ENCODE peak calls at places on chromosomes 13 and 19, in seven cellular contexts. One of them, this sample, is unnamed.

GRCh38 chr13:41137241-41137640 is 4.6 kb upstream of the KBTBD6 start:
- DNase-seq in PC-3: peak
- DNase-seq in MM.1S: no peak
- DNase-seq in OCI-LY7: no peak
- DNase-seq in HCT116: no peak
- DNase-seq in GM23248: no peak
- DNase-seq in neural progenitor cell: no peak
- DNase-seq in this sample: no peak

GRCh38 chr13:63005625-63006024 is 1590.0 kb upstream of the PCDH20 start:
- DNase-seq in PC-3: no peak
- DNase-seq in MM.1S: no peak
- DNase-seq in OCI-LY7: no peak
- DNase-seq in HCT116: no peak
- DNase-seq in GM23248: no peak
- DNase-seq in neural progenitor cell: no peak
- DNase-seq in this sample: no peak

GRCh38 chr13:83881917-83882625 is at the start of gene SLITRK1:
- DNase-seq in PC-3: no peak
- DNase-seq in MM.1S: no peak
- DNase-seq in OCI-LY7: no peak
- DNase-seq in HCT116: no peak
- DNase-seq in GM23248: peak
- DNase-seq in neural progenitor cell: peak
- DNase-seq in this sample: peak

GRCh38 chr13:99303863-99304521 is 3.2 kb downstream of the GPR183 start:
- DNase-seq in PC-3: no peak
- DNase-seq in MM.1S: no peak
- DNase-seq in OCI-LY7: no peak
- DNase-seq in HCT116: no peak
- DNase-seq in GM23248: no peak
- DNase-seq in neural progenitor cell: no peak
- DNase-seq in this sample: no peak

GRCh38 chr19:18419699-18420460 is 682 bp downstream of the SSBP4 start:
- DNase-seq in PC-3: peak
- DNase-seq in MM.1S: no peak
- DNase-seq in OCI-LY7: peak
- DNase-seq in HCT116: no peak
- DNase-seq in GM23248: peak
- DNase-seq in neural progenitor cell: peak
- DNase-seq in this sample: peak

GRCh38 chr19:18218159-18218558 is 8.1 kb downstream of the PDE4C start:
- DNase-seq in PC-3: no peak
- DNase-seq in MM.1S: no peak
- DNase-seq in OCI-LY7: no peak
- DNase-seq in HCT116: no peak
- DNase-seq in GM23248: no peak
- DNase-seq in neural progenitor cell: no peak
- DNase-seq in this sample: no peak

GRCh38 chr19:10006335-10006708 is 4.0 kb downstream of the COL5A3 start:
- DNase-seq in PC-3: no peak
- DNase-seq in MM.1S: no peak
- DNase-seq in OCI-LY7: no peak
- DNase-seq in HCT116: no peak
- DNase-seq in GM23248: peak
- DNase-seq in neural progenitor cell: no peak
- DNase-seq in this sample: no peak

GRCh38 chr13:71808708-71809107 is 58.3 kb downstream of the DACH1 start:
- DNase-seq in PC-3: no peak
- DNase-seq in MM.1S: no peak
- DNase-seq in OCI-LY7: no peak
- DNase-seq in HCT116: no peak
- DNase-seq in GM23248: no peak
- DNase-seq in neural progenitor cell: no peak
- DNase-seq in this sample: no peak

GRCh38 chr13:30037306-30037705 is 186.9 kb upstream of the UBL3 start:
- DNase-seq in PC-3: no peak
- DNase-seq in MM.1S: no peak
- DNase-seq in OCI-LY7: no peak
- DNase-seq in HCT116: no peak
- DNase-seq in GM23248: no peak
- DNase-seq in neural progenitor cell: peak
- DNase-seq in this sample: peak

GRCh38 chr13:26557393-26558073 is at the start of gene WASF3:
- DNase-seq in PC-3: peak
- DNase-seq in MM.1S: peak
- DNase-seq in OCI-LY7: peak
- DNase-seq in HCT116: peak
- DNase-seq in GM23248: peak
- DNase-seq in neural progenitor cell: peak
- DNase-seq in this sample: peak

GRCh38 chr13:77029436-77029835 is 2.5 kb upstream of the FBXL3 start:
- DNase-seq in PC-3: peak
- DNase-seq in MM.1S: no peak
- DNase-seq in OCI-LY7: no peak
- DNase-seq in HCT116: no peak
- DNase-seq in GM23248: no peak
- DNase-seq in neural progenitor cell: no peak
- DNase-seq in this sample: no peak

GRCh38 chr13:110726726-110727125 is 13.2 kb downstream of the ING1 start:
- DNase-seq in PC-3: no peak
- DNase-seq in MM.1S: no peak
- DNase-seq in OCI-LY7: peak
- DNase-seq in HCT116: no peak
- DNase-seq in GM23248: no peak
- DNase-seq in neural progenitor cell: no peak
- DNase-seq in this sample: no peak

GRCh38 chr13:74204606-74205312 is 70.6 kb upstream of the KLF12 start:
- DNase-seq in PC-3: no peak
- DNase-seq in MM.1S: no peak
- DNase-seq in OCI-LY7: no peak
- DNase-seq in HCT116: no peak
- DNase-seq in GM23248: peak
- DNase-seq in neural progenitor cell: no peak
- DNase-seq in this sample: no peak

GRCh38 chr13:74434782-74435181 is 300.6 kb upstream of the KLF12 start:
- DNase-seq in PC-3: no peak
- DNase-seq in MM.1S: no peak
- DNase-seq in OCI-LY7: no peak
- DNase-seq in HCT116: no peak
- DNase-seq in GM23248: no peak
- DNase-seq in neural progenitor cell: no peak
- DNase-seq in this sample: no peak

GRCh38 chr13:98476106-98476505 is 100.8 kb downstream of the STK24 start:
- DNase-seq in PC-3: no peak
- DNase-seq in MM.1S: no peak
- DNase-seq in OCI-LY7: no peak
- DNase-seq in HCT116: no peak
- DNase-seq in GM23248: no peak
- DNase-seq in neural progenitor cell: peak
- DNase-seq in this sample: peak

GRCh38 chr19:58067240-58067912 is 8.3 kb downstream of the ZNF135 start:
- DNase-seq in PC-3: no peak
- DNase-seq in MM.1S: no peak
- DNase-seq in OCI-LY7: no peak
- DNase-seq in HCT116: no peak
- DNase-seq in GM23248: peak
- DNase-seq in neural progenitor cell: no peak
- DNase-seq in this sample: no peak

GRCh38 chr19:31706131-31706530 is 356.9 kb upstream of the TSHZ3 start:
- DNase-seq in PC-3: no peak
- DNase-seq in MM.1S: no peak
- DNase-seq in OCI-LY7: no peak
- DNase-seq in HCT116: no peak
- DNase-seq in GM23248: no peak
- DNase-seq in neural progenitor cell: no peak
- DNase-seq in this sample: no peak

GRCh38 chr13:79973533-79973963 is 367.4 kb downstream of the SPRY2 start:
- DNase-seq in PC-3: no peak
- DNase-seq in MM.1S: peak
- DNase-seq in OCI-LY7: peak
- DNase-seq in HCT116: no peak
- DNase-seq in GM23248: peak
- DNase-seq in neural progenitor cell: no peak
- DNase-seq in this sample: peak

GRCh38 chr19:54376610-54377009 is 11.9 kb upstream of the LAIR1 start:
- DNase-seq in PC-3: no peak
- DNase-seq in MM.1S: no peak
- DNase-seq in OCI-LY7: no peak
- DNase-seq in HCT116: no peak
- DNase-seq in GM23248: no peak
- DNase-seq in neural progenitor cell: no peak
- DNase-seq in this sample: no peak

GRCh38 chr19:13118424-13119193 is 545 bp downstream of the NACC1 start:
- DNase-seq in PC-3: peak
- DNase-seq in MM.1S: peak
- DNase-seq in OCI-LY7: peak
- DNase-seq in HCT116: no peak
- DNase-seq in GM23248: peak
- DNase-seq in neural progenitor cell: peak
- DNase-seq in this sample: peak

GRCh38 chr19:6271721-6272410 is 7.9 kb downstream of the MLLT1 start:
- DNase-seq in PC-3: peak
- DNase-seq in MM.1S: no peak
- DNase-seq in OCI-LY7: no peak
- DNase-seq in HCT116: no peak
- DNase-seq in GM23248: peak
- DNase-seq in neural progenitor cell: peak
- DNase-seq in this sample: peak

DNA sequence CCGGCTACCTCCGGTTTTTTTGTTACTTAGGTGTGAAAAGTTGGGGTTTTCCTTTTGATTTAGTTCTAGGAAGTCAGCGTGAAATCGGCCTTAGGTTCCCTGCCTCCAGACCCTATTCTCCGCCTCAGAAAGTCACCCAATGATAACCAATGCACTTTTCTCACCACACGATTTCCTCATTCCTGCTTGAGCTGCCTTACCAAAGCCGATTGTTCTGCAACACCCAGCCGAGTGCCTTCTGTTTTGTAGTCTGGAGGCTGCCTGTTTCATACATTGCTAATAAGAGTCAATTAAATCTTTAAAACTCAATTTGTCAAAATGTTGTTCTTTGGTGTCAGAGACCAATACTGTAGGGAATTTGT is 39.7 kb downstream of the GJA3 start:
- DNase-seq in PC-3: peak
- DNase-seq in MM.1S: no peak
- DNase-seq in OCI-LY7: no peak
- DNase-seq in HCT116: no peak
- DNase-seq in GM23248: peak
- DNase-seq in neural progenitor cell: no peak
- DNase-seq in this sample: no peak
- TF ChIP-seq EZH2phosphoT487 in PC-3: no peak
- TF ChIP-seq EZH2phosphoT487 in MM.1S: no peak
- TF ChIP-seq EZH2phosphoT487 in OCI-LY7: no peak
- TF ChIP-seq EZH2phosphoT487 in HCT116: no peak
- TF ChIP-seq EZH2phosphoT487 in GM23248: no peak
- TF ChIP-seq EZH2phosphoT487 in neural progenitor cell: no peak
- TF ChIP-seq EZH2phosphoT487 in this sample: no peak

GRCh38 chr19:4136680-4137088 is 12.8 kb upstream of the MAP2K2 start:
- DNase-seq in PC-3: no peak
- DNase-seq in MM.1S: no peak
- DNase-seq in OCI-LY7: no peak
- DNase-seq in HCT116: no peak
- DNase-seq in GM23248: no peak
- DNase-seq in neural progenitor cell: no peak
- DNase-seq in this sample: no peak

GRCh38 chr19:4134351-4134750 is 10.4 kb upstream of the MAP2K2 start:
- DNase-seq in PC-3: no peak
- DNase-seq in MM.1S: no peak
- DNase-seq in OCI-LY7: no peak
- DNase-seq in HCT116: no peak
- DNase-seq in GM23248: peak
- DNase-seq in neural progenitor cell: no peak
- DNase-seq in this sample: no peak

GRCh38 chr19:4130635-4131438 is 6.9 kb upstream of the MAP2K2 start:
- DNase-seq in PC-3: peak
- DNase-seq in MM.1S: no peak
- DNase-seq in OCI-LY7: no peak
- DNase-seq in HCT116: peak
- DNase-seq in GM23248: peak
- DNase-seq in neural progenitor cell: no peak
- DNase-seq in this sample: no peak
- TF ChIP-seq EZH2phosphoT487 in PC-3: no peak
- TF ChIP-seq EZH2phosphoT487 in MM.1S: no peak
- TF ChIP-seq EZH2phosphoT487 in OCI-LY7: no peak
- TF ChIP-seq EZH2phosphoT487 in HCT116: no peak
- TF ChIP-seq EZH2phosphoT487 in GM23248: no peak
- TF ChIP-seq EZH2phosphoT487 in neural progenitor cell: no peak
- TF ChIP-seq EZH2phosphoT487 in this sample: no peak

DNA sequence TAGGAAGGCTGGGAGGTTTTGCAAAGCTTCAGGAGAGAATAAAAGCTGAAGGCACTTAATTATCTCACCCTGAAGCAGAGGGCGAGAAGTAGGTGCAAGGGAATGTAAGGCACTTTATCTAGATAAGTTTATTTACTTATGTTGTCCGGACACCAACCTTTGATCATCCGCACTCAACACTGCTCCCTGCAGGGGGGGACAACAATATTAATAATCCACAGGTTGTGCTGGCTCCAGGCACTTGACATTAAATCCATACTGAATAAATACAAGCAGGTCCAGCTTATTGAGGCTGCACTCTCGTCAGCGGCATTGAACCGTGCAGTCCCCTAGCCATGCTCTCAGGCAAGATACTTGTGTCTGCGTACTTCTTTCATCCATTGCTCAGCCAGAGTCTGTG is 374.5 kb upstream of the NBEA start:
- DNase-seq in PC-3: no peak
- DNase-seq in MM.1S: no peak
- DNase-seq in OCI-LY7: no peak
- DNase-seq in HCT116: no peak
- DNase-seq in GM23248: no peak
- DNase-seq in neural progenitor cell: no peak
- DNase-seq in this sample: no peak
- TF ChIP-seq EZH2phosphoT487 in PC-3: no peak
- TF ChIP-seq EZH2phosphoT487 in MM.1S: no peak
- TF ChIP-seq EZH2phosphoT487 in OCI-LY7: no peak
- TF ChIP-seq EZH2phosphoT487 in HCT116: no peak
- TF ChIP-seq EZH2phosphoT487 in GM23248: no peak
- TF ChIP-seq EZH2phosphoT487 in neural progenitor cell: no peak
- TF ChIP-seq EZH2phosphoT487 in this sample: no peak

GRCh38 chr13:92172191-92172590 is 773.8 kb downstream of the GPC5 start:
- DNase-seq in PC-3: no peak
- DNase-seq in MM.1S: no peak
- DNase-seq in OCI-LY7: no peak
- DNase-seq in HCT116: no peak
- DNase-seq in GM23248: peak
- DNase-seq in neural progenitor cell: no peak
- DNase-seq in this sample: no peak

GRCh38 chr13:92173254-92173653 is 774.8 kb downstream of the GPC5 start:
- DNase-seq in PC-3: no peak
- DNase-seq in MM.1S: no peak
- DNase-seq in OCI-LY7: no peak
- DNase-seq in HCT116: no peak
- DNase-seq in GM23248: no peak
- DNase-seq in neural progenitor cell: no peak
- DNase-seq in this sample: no peak

DNA sequence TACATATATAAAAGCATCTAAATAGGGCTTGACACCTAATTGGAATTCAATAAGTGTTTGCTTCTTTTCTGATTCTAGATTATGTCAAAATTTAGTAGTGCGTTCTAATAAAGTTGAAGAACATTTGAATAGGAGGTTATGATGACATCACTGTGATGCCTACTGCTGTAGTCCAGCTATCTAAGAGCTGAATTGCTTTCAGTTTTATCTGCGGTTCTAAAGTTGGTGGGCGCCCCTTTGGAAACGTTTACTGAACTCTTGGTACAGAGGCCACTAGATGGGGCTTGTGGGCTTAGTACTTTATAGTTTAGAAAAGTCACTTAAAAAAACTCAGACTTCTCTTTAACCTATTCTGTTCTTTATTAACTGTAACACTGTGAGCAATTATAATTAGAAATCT is 776.9 kb downstream of the GPC5 start:
- DNase-seq in PC-3: peak
- DNase-seq in MM.1S: peak
- DNase-seq in OCI-LY7: peak
- DNase-seq in HCT116: no peak
- DNase-seq in GM23248: peak
- DNase-seq in neural progenitor cell: peak
- DNase-seq in this sample: peak
- TF ChIP-seq EZH2phosphoT487 in PC-3: no peak
- TF ChIP-seq EZH2phosphoT487 in MM.1S: no peak
- TF ChIP-seq EZH2phosphoT487 in OCI-LY7: no peak
- TF ChIP-seq EZH2phosphoT487 in HCT116: no peak
- TF ChIP-seq EZH2phosphoT487 in GM23248: no peak
- TF ChIP-seq EZH2phosphoT487 in neural progenitor cell: no peak
- TF ChIP-seq EZH2phosphoT487 in this sample: no peak